ENCODE peak calls at places on chromosome 11, in eight cellular contexts. I is astrocyte of the spinal cord; T is NCI-H1694 treated with DMSO at 0.1 percent for 48 hours; H is stimulated activated CD8-positive, alpha-beta memory T cell treated with anti-CD3 and anti-CD28 coated beads, Interleukin-15, amount 100 ng/mL, for 24 hours; O is NCI-H1092 treated with DMSO at 0.1 percent for 48 hours; S is PC-9; C is heart left ventricle; B is lung. E is an unnamed sample.

GRCh38 chr11:20070459-20070858 is 89.8 kb downstream of the DBX1 start:
- DNase-seq in S (no peak), T (no peak), C (no peak), O (peak; percentile 93), B (no peak), I (peak; percentile 66), H (no peak), E (no peak)

GRCh38 chr11:68266936-68267880 is 4.6 kb downstream of the C11orf24 start:
- DNase-seq in T (no peak), H (no peak), I (no peak), C (no peak), B (no peak), O (no peak), S (no peak), E (no peak)

GRCh38 chr11:109668973-109669634 is 247.1 kb downstream of the C11orf87 start:
- DNase-seq in H (no peak), O (no peak), S (peak; percentile 26), C (no peak), B (peak; percentile 46), I (no peak), T (no peak), E (no peak)

GRCh38 chr11:2795491-2795991 is 90.0 kb downstream of the CDKN1C start:
- DNase-seq in B (no peak), H (no peak), T (no peak), O (no peak), S (no peak), C (peak; percentile 4), I (no peak), E (no peak)

GRCh38 chr11:117933930-117934329 is 4.7 kb upstream of the TMPRSS13 start:
- DNase-seq in S (no peak), I (no peak), H (no peak), O (no peak), T (no peak), C (no peak), B (no peak), E (no peak)

GRCh38 chr11:65189191-65189590 is 7.5 kb downstream of the CAPN1 start:
- DNase-seq in C (no peak), T (no peak), H (no peak), S (no peak), I (no peak), B (no peak), O (no peak), E (no peak)

GRCh38 chr11:35846874-35847273 is 97.0 kb upstream of the LDLRAD3 start:
- DNase-seq in T (no peak), I (no peak), C (no peak), B (no peak), H (no peak), O (no peak), S (no peak), E (no peak)

GRCh38 chr11:126716456-126717083 is 284.0 kb downstream of the KIRREL3 start:
- DNase-seq in O (peak; percentile 53), I (peak; percentile 42), B (peak; percentile 41), S (no peak), T (no peak), C (no peak), H (no peak), E (no peak)

GRCh38 chr11:56251954-56252353 is at the start of gene OR5T3:
- DNase-seq in B (no peak), T (no peak), S (no peak), H (no peak), O (no peak), C (no peak), I (no peak), E (no peak)

GRCh38 chr11:88363566-88364169 is 26.1 kb upstream of the CTSC start:
- DNase-seq in C (no peak), S (peak; percentile 66), I (peak; percentile 22), O (no peak), H (no peak), B (no peak), T (no peak), E (no peak)

GRCh38 chr11:75480890-75481190 is 44.9 kb downstream of the GDPD5 start:
- DNase-seq in T (no peak), H (no peak), S (no peak), I (no peak), B (no peak), C (no peak), O (no peak), E (no peak)

GRCh38 chr11:33475999-33476398 is 218.8 kb downstream of the HIPK3 start:
- DNase-seq in B (no peak), T (peak; percentile 12), S (no peak), H (no peak), I (peak; percentile 65), C (peak; percentile 10), O (peak; percentile 72), E (no peak)

GRCh38 chr11:7605544-7605943 is 67.8 kb downstream of the CYB5R2 start:
- DNase-seq in I (peak; percentile 47), B (peak; percentile 43), H (no peak), O (no peak), C (no peak), S (peak; percentile 98), T (no peak), E (no peak)

GRCh38 chr11:102760355-102761035 is 19.9 kb downstream of the MMP10 start:
- DNase-seq in I (peak; percentile 94), T (no peak), S (peak; percentile 59), H (no peak), B (no peak), O (no peak), C (no peak), E (peak; percentile 100)

GRCh38 chr11:61384271-61385242 is 7.8 kb upstream of the TMEM216 start:
- DNase-seq in S (no peak), B (no peak), T (no peak), C (no peak), O (no peak), H (no peak), I (no peak), E (no peak)

GRCh38 chr11:12182650-12183511 is 72.5 kb downstream of the MICAL2 start:
- DNase-seq in T (no peak), H (no peak), C (peak; percentile 72), S (peak; percentile 95), I (peak; percentile 98), O (no peak), B (peak; percentile 61), E (peak; percentile 86)

GRCh38 chr11:2697871-2698270 is 1.9 kb downstream of the KCNQ1OT1 start:
- DNase-seq in T (no peak), H (no peak), I (no peak), S (no peak), B (no peak), O (no peak), C (no peak), E (no peak)

GRCh38 chr11:64694821-64695365 is 28.1 kb downstream of the NRXN2 start:
- DNase-seq in C (no peak), T (peak; percentile 21), S (no peak), I (no peak), O (peak; percentile 93), H (no peak), B (no peak), E (no peak)

GRCh38 chr11:8870461-8871282 is 40.3 kb upstream of the AKIP1 start:
- DNase-seq in S (peak; percentile 53), H (no peak), B (peak; percentile 62), C (peak; percentile 69), T (peak; percentile 21), O (peak; percentile 62), I (peak; percentile 80), E (no peak)

GRCh38 chr11:5366856-5367255 is 15.5 kb downstream of the OR51B6 start:
- DNase-seq in I (peak; percentile 12), T (no peak), C (no peak), B (no peak), H (no peak), S (no peak), O (no peak), E (no peak)

GRCh38 chr11:70364745-70365535 is 33.4 kb upstream of the CTTN start:
- DNase-seq in T (no peak), H (peak; percentile 29), O (no peak), C (no peak), S (no peak), B (no peak), I (no peak), E (no peak)

GRCh38 chr11:129117595-129118350 is 74.4 kb downstream of the ARHGAP32 start:
- DNase-seq in C (peak; percentile 27), T (peak; percentile 14), O (peak; percentile 84), I (peak; percentile 81), H (no peak), B (peak; percentile 43), S (peak; percentile 66), E (peak; percentile 62)

GRCh38 chr11:27699926-27700350 is 317 bp downstream of the BDNF start:
- DNase-seq in H (no peak), S (no peak), B (no peak), O (no peak), T (no peak), I (no peak), C (no peak), E (no peak)

GRCh38 chr11:59545179-59546020 is 34.1 kb downstream of the OR4D9 start:
- DNase-seq in T (no peak), C (no peak), H (no peak), B (no peak), I (peak; percentile 69), O (no peak), S (peak; percentile 51), E (no peak)

GRCh38 chr11:11498195-11498594 is 123.6 kb downstream of the GALNT18 start:
- DNase-seq in T (no peak), I (no peak), H (no peak), B (no peak), O (no peak), S (no peak), C (no peak), E (no peak)

GRCh38 chr11:74057251-74058151 is 48.6 kb upstream of the UCP3 start:
- DNase-seq in I (peak; percentile 49), B (no peak), T (no peak), O (no peak), C (no peak), H (no peak), S (peak; percentile 62), E (no peak)

GRCh38 chr11:13105237-13105844 is 96.2 kb downstream of the RASSF10 start:
- DNase-seq in C (peak; percentile 47), S (no peak), H (no peak), O (peak; percentile 96), T (peak; percentile 7), I (no peak), B (no peak), E (no peak)

GRCh38 chr11:60991457-60991856 is 20.0 kb downstream of the CD6 start:
- DNase-seq in C (no peak), S (no peak), I (no peak), H (no peak), T (no peak), B (no peak), O (no peak), E (no peak)